ENCODE peak calls at places on chromosomes 16 and 17, in five cellular contexts. One of them, this sample, is unnamed.

GRCh38 chr17:32854177-32854576 is 22.7 kb downstream of the MYO1D start:
- DNase-seq in mesothelial cell of epicardium: no peak
- DNase-seq in A673: no peak
- DNase-seq in mucosa of descending colon: no peak
- DNase-seq in fibroblast of the aortic adventitia: no peak
- DNase-seq in this sample: no peak

GRCh38 chr17:32483451-32484019 is 3.3 kb upstream of the CDK5R1 start:
- DNase-seq in fibroblast of the aortic adventitia: peak; percentile 76
- DNase-seq in mucosa of descending colon: peak; percentile 46
- DNase-seq in A673: peak; percentile 75
- DNase-seq in mesothelial cell of epicardium: no peak
- DNase-seq in this sample: no peak

GRCh38 chr16:71933913-71934696 is 38.8 kb downstream of the IST1 start:
- DNase-seq in fibroblast of the aortic adventitia: peak; percentile 39
- DNase-seq in A673: no peak
- DNase-seq in mucosa of descending colon: no peak
- DNase-seq in mesothelial cell of epicardium: no peak
- DNase-seq in this sample: no peak

GRCh38 chr16:27972500-27972899 is 91.0 kb downstream of the GSG1L start:
- DNase-seq in mesothelial cell of epicardium: no peak
- DNase-seq in A673: peak; percentile 57
- DNase-seq in fibroblast of the aortic adventitia: peak; percentile 20
- DNase-seq in mucosa of descending colon: no peak
- DNase-seq in this sample: no peak

GRCh38 chr16:23319861-23320615 is 17.9 kb downstream of the SCNN1B start:
- DNase-seq in A673: no peak
- DNase-seq in mesothelial cell of epicardium: no peak
- DNase-seq in mucosa of descending colon: peak; percentile 18
- DNase-seq in fibroblast of the aortic adventitia: no peak
- DNase-seq in this sample: no peak

GRCh38 chr16:17396762-17397498 is 73.8 kb downstream of the XYLT1 start:
- DNase-seq in mesothelial cell of epicardium: no peak
- DNase-seq in fibroblast of the aortic adventitia: peak; percentile 74
- DNase-seq in A673: no peak
- DNase-seq in mucosa of descending colon: peak; percentile 61
- DNase-seq in this sample: no peak

GRCh38 chr16:3175157-3176153 is 12.5 kb upstream of the OR1F1 start:
- DNase-seq in mucosa of descending colon: no peak
- DNase-seq in fibroblast of the aortic adventitia: no peak
- DNase-seq in A673: peak; percentile 75
- DNase-seq in mesothelial cell of epicardium: no peak
- DNase-seq in this sample: no peak

GRCh38 chr17:9217151-9218067 is 196.1 kb downstream of the NTN1 start:
- DNase-seq in mucosa of descending colon: no peak
- DNase-seq in mesothelial cell of epicardium: no peak
- DNase-seq in fibroblast of the aortic adventitia: peak; percentile 71
- DNase-seq in A673: no peak
- DNase-seq in this sample: no peak

GRCh38 chr17:30291571-30292489 is at the start of gene BLMH:
- DNase-seq in A673: peak; percentile 88
- DNase-seq in mucosa of descending colon: peak; percentile 87
- DNase-seq in fibroblast of the aortic adventitia: peak; percentile 75
- DNase-seq in mesothelial cell of epicardium: peak; percentile 43
- DNase-seq in this sample: peak; percentile 51

GRCh38 chr17:75308732-75309629 is 19.7 kb upstream of the SLC25A19 start:
- DNase-seq in fibroblast of the aortic adventitia: no peak
- DNase-seq in A673: no peak
- DNase-seq in mesothelial cell of epicardium: no peak
- DNase-seq in mucosa of descending colon: peak; percentile 82
- DNase-seq in this sample: no peak

GRCh38 chr17:1491406-1492248 is 859 bp downstream of the MYO1C start:
- DNase-seq in A673: no peak
- DNase-seq in mesothelial cell of epicardium: no peak
- DNase-seq in fibroblast of the aortic adventitia: peak; percentile 32
- DNase-seq in mucosa of descending colon: peak; percentile 86
- DNase-seq in this sample: no peak

GRCh38 chr16:86476956-86477530 is 33.3 kb upstream of the FOXF1 start:
- DNase-seq in fibroblast of the aortic adventitia: peak; percentile 67
- DNase-seq in mesothelial cell of epicardium: no peak
- DNase-seq in mucosa of descending colon: no peak
- DNase-seq in A673: no peak
- DNase-seq in this sample: no peak
- TF ChIP-seq CTCF in fibroblast of the aortic adventitia: peak; percentile 30
- TF ChIP-seq CTCF in mesothelial cell of epicardium: no peak
- TF ChIP-seq CTCF in mucosa of descending colon: no peak
- TF ChIP-seq CTCF in A673: no peak
- TF ChIP-seq CTCF in this sample: no peak

GRCh38 chr16:1285669-1286491 is 23.6 kb upstream of the UBE2I start:
- DNase-seq in mucosa of descending colon: no peak
- DNase-seq in mesothelial cell of epicardium: no peak
- DNase-seq in A673: no peak
- DNase-seq in fibroblast of the aortic adventitia: no peak
- DNase-seq in this sample: no peak
- TF ChIP-seq CTCF in mucosa of descending colon: no peak
- TF ChIP-seq CTCF in mesothelial cell of epicardium: no peak
- TF ChIP-seq CTCF in A673: no peak
- TF ChIP-seq CTCF in fibroblast of the aortic adventitia: no peak
- TF ChIP-seq CTCF in this sample: peak; percentile 32

GRCh38 chr17:81190591-81190990 is 24.6 kb upstream of the AATK start:
- DNase-seq in mucosa of descending colon: no peak
- DNase-seq in fibroblast of the aortic adventitia: no peak
- DNase-seq in mesothelial cell of epicardium: no peak
- DNase-seq in A673: no peak
- DNase-seq in this sample: no peak
- TF ChIP-seq CTCF in mucosa of descending colon: no peak
- TF ChIP-seq CTCF in fibroblast of the aortic adventitia: no peak
- TF ChIP-seq CTCF in mesothelial cell of epicardium: no peak
- TF ChIP-seq CTCF in A673: no peak
- TF ChIP-seq CTCF in this sample: no peak

GRCh38 chr17:4558311-4558972 is 1.9 kb downstream of the GGT6 start:
- DNase-seq in A673: no peak
- DNase-seq in mucosa of descending colon: peak; percentile 39
- DNase-seq in mesothelial cell of epicardium: no peak
- DNase-seq in fibroblast of the aortic adventitia: no peak
- DNase-seq in this sample: peak; percentile 9

GRCh38 chr17:4559139-4559791 is 1.1 kb downstream of the GGT6 start:
- DNase-seq in mucosa of descending colon: peak; percentile 72
- DNase-seq in A673: no peak
- DNase-seq in mesothelial cell of epicardium: no peak
- DNase-seq in fibroblast of the aortic adventitia: no peak
- DNase-seq in this sample: no peak

GRCh38 chr17:4559851-4560820 is at the start of gene GGT6:
- DNase-seq in mesothelial cell of epicardium: no peak
- DNase-seq in mucosa of descending colon: peak; percentile 94
- DNase-seq in fibroblast of the aortic adventitia: no peak
- DNase-seq in A673: no peak
- DNase-seq in this sample: no peak

GRCh38 chr17:4562000-4562969 is 1.9 kb upstream of the GGT6 start:
- DNase-seq in A673: no peak
- DNase-seq in fibroblast of the aortic adventitia: peak; percentile 73
- DNase-seq in mucosa of descending colon: peak; percentile 48
- DNase-seq in mesothelial cell of epicardium: no peak
- DNase-seq in this sample: no peak

DNA sequence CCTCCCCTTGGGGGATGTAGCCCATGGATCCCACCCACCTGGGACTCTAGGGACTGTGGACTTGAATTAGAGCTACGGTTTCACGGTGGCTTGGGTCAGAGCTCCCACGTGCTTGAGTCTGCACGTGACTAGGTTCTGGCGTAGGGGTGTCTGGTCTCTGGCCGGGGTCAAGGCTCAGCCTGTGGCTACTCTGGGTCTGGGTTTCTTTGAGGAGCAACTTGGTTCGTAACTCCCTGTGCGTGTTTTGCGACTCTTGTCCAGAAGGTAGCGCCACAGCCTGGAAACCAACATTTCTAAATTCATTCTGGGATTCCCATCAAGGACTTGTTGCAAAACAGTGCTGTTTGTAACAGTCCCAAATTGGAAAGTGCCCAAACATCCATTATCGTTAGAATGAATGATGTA is 462 bp upstream of the GGT6 start:
- DNase-seq in A673: peak; percentile 24
- DNase-seq in mesothelial cell of epicardium: no peak
- DNase-seq in mucosa of descending colon: no peak
- DNase-seq in fibroblast of the aortic adventitia: peak; percentile 39
- DNase-seq in this sample: no peak
- TF ChIP-seq CTCF in A673: peak; percentile 37
- TF ChIP-seq CTCF in mesothelial cell of epicardium: no peak
- TF ChIP-seq CTCF in mucosa of descending colon: no peak
- TF ChIP-seq CTCF in fibroblast of the aortic adventitia: no peak
- TF ChIP-seq CTCF in this sample: peak; percentile 18

GRCh38 chr17:40317345-40317873 is 8.4 kb downstream of the RARA start:
- DNase-seq in A673: peak; percentile 57
- DNase-seq in mucosa of descending colon: peak; percentile 71
- DNase-seq in mesothelial cell of epicardium: no peak
- DNase-seq in fibroblast of the aortic adventitia: peak; percentile 72
- DNase-seq in this sample: no peak

GRCh38 chr17:40316571-40317344 is 7.8 kb downstream of the RARA start:
- DNase-seq in fibroblast of the aortic adventitia: peak; percentile 70
- DNase-seq in A673: no peak
- DNase-seq in mesothelial cell of epicardium: peak; percentile 54
- DNase-seq in mucosa of descending colon: peak; percentile 79
- DNase-seq in this sample: no peak

GRCh38 chr17:40315206-40315605 is 6.2 kb downstream of the RARA start:
- DNase-seq in mesothelial cell of epicardium: no peak
- DNase-seq in fibroblast of the aortic adventitia: no peak
- DNase-seq in A673: no peak
- DNase-seq in mucosa of descending colon: no peak
- DNase-seq in this sample: no peak

GRCh38 chr17:40314557-40314953 is 5.6 kb downstream of the RARA start:
- DNase-seq in fibroblast of the aortic adventitia: peak; percentile 81
- DNase-seq in mesothelial cell of epicardium: no peak
- DNase-seq in A673: peak; percentile 85
- DNase-seq in mucosa of descending colon: peak; percentile 86
- DNase-seq in this sample: no peak

DNA sequence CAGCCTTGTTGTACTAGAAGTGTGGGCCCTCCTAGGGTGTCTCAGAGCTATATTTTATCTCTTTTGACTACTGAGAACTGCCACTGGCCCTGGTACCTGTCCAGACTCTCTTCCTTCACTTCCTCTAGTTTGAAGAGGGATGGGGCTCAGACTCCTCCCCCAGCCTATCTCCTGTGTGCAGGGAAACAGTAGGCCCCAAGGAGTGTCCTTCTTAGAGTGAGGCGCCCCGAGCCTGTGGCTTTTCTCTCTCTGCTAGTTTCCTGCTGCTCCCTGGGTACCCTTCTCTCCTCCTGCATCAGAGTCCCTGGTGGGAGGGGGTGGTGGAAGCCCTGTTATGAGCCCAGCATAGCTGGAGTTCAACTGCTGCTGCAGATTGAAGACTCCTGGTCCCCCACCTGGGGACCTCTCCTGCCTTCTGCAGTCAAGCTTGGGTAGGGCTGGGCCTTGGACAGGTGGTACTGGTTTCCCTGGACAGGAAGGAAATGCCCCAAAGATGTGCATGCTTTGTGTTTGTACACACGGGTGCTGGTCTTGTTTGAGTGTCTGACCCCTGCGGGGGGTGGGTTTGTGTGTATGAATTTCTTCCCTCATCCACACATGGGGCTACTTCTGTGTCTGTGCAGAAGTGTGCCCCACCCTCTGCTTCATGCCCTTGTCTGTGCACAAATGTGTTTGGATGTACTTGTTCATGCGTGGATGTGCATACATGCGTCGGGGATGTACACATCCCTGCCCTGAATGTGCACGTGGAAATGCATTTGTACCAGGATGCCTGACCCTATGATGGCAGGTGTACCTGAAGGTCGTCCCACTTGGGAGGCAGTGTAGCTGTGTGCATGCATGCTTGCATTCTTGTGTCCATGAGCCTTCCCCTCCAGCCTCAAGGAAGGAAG is 6.9 kb downstream of the RARA start:
- DNase-seq in mucosa of descending colon: peak; percentile 32
- DNase-seq in fibroblast of the aortic adventitia: no peak
- DNase-seq in mesothelial cell of epicardium: no peak
- DNase-seq in A673: no peak
- DNase-seq in this sample: no peak
- TF ChIP-seq CTCF in mucosa of descending colon: no peak
- TF ChIP-seq CTCF in fibroblast of the aortic adventitia: no peak
- TF ChIP-seq CTCF in mesothelial cell of epicardium: no peak
- TF ChIP-seq CTCF in A673: no peak
- TF ChIP-seq CTCF in this sample: no peak

DNA sequence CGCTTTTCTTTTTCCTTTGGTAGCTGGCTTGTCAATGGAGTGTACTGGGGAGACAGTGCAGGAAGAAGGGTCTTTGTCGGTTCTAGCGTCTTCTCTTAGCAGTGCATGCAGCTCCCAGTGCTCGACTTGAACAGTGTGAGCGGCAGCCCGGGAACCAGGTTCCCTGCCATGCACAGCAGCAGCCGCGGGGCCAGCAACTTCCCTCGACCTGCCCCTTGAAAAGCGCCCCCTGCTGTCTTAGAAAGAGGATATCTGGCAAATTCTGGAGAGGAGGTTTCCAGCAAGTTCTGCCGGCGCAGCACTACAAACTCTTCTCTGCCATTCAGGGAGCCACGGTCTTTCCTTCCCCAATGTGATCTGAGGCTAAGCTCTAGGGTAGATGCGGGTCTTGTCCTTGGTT is 451.5 kb downstream of the PMP22 start:
- DNase-seq in mesothelial cell of epicardium: no peak
- DNase-seq in fibroblast of the aortic adventitia: peak; percentile 15
- DNase-seq in A673: no peak
- DNase-seq in mucosa of descending colon: no peak
- DNase-seq in this sample: no peak
- TF ChIP-seq CTCF in mesothelial cell of epicardium: peak; percentile 34
- TF ChIP-seq CTCF in fibroblast of the aortic adventitia: peak; percentile 26
- TF ChIP-seq CTCF in A673: no peak
- TF ChIP-seq CTCF in mucosa of descending colon: no peak
- TF ChIP-seq CTCF in this sample: peak; percentile 32

GRCh38 chr16:81658373-81658772 is 120.7 kb upstream of the PLCG2 start:
- DNase-seq in mucosa of descending colon: no peak
- DNase-seq in A673: no peak
- DNase-seq in fibroblast of the aortic adventitia: no peak
- DNase-seq in mesothelial cell of epicardium: no peak
- DNase-seq in this sample: no peak
- TF ChIP-seq CTCF in mucosa of descending colon: no peak
- TF ChIP-seq CTCF in A673: no peak
- TF ChIP-seq CTCF in fibroblast of the aortic adventitia: no peak
- TF ChIP-seq CTCF in mesothelial cell of epicardium: no peak
- TF ChIP-seq CTCF in this sample: no peak

DNA sequence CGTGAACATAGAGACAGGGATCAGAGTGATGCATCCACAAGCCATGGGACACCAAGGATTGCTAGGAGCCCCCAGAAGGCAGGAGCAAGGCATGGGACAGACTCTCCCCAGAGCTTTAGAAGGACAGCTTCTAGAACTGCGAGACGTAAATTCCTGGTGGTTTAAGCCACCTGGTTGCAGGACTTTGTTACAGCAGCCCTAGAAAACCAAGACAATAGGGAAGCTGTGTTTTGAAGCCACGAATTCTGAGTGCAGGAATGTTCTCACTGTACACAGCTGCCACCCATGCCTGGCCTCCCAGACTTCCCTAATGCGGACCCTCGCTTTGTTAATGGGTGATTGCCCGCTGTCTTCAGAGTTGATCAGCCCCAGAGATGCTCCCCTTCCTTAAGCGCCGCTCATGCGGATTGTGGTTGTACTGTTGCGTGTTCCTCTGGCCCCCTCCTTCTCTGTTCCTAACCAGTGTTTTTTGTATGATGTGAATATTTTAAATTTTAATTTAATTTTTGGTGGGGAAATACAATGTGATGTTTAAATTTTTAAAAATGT is 177.1 kb downstream of the MSI2 start:
- DNase-seq in mesothelial cell of epicardium: no peak
- DNase-seq in fibroblast of the aortic adventitia: no peak
- DNase-seq in mucosa of descending colon: no peak
- DNase-seq in A673: no peak
- DNase-seq in this sample: no peak
- TF ChIP-seq CTCF in mesothelial cell of epicardium: no peak
- TF ChIP-seq CTCF in fibroblast of the aortic adventitia: no peak
- TF ChIP-seq CTCF in mucosa of descending colon: no peak
- TF ChIP-seq CTCF in A673: no peak
- TF ChIP-seq CTCF in this sample: no peak

GRCh38 chr16:88505405-88506082 is 52.5 kb downstream of the ZFPM1 start:
- DNase-seq in mesothelial cell of epicardium: peak; percentile 62
- DNase-seq in fibroblast of the aortic adventitia: peak; percentile 27
- DNase-seq in A673: peak; percentile 76
- DNase-seq in mucosa of descending colon: peak; percentile 91
- DNase-seq in this sample: no peak
- TF ChIP-seq CTCF in mesothelial cell of epicardium: peak; percentile 60
- TF ChIP-seq CTCF in fibroblast of the aortic adventitia: peak; percentile 62
- TF ChIP-seq CTCF in A673: peak; percentile 79
- TF ChIP-seq CTCF in mucosa of descending colon: peak; percentile 69
- TF ChIP-seq CTCF in this sample: peak; percentile 36

This sample was measured in progenitor cell of endocrine pancreas.